ENCODE peak calls at places on chromosomes 3 and 15, in four cellular contexts. One of them, this sample, is unnamed.

GRCh38 chr3:24156466-24156865 is 211.4 kb downstream of the NR1D2 start:
- DNase-seq in GM13976: no peak
- DNase-seq in AG10803: peak; percentile 84
- DNase-seq in iPS-NIHi11: no peak
- DNase-seq in this sample: no peak

GRCh38 chr3:70531063-70531657 is 218.7 kb upstream of the MDFIC2 start:
- DNase-seq in iPS-NIHi11: peak; percentile 37
- DNase-seq in GM13976: no peak
- DNase-seq in AG10803: peak; percentile 34
- DNase-seq in this sample: no peak

GRCh38 chr15:71080166-71080565 is 35.1 kb upstream of the THSD4 start:
- DNase-seq in AG10803: no peak
- DNase-seq in iPS-NIHi11: no peak
- DNase-seq in GM13976: no peak
- DNase-seq in this sample: no peak

GRCh38 chr3:48820626-48821324 is 26.9 kb downstream of the PRKAR2A start:
- DNase-seq in GM13976: no peak
- DNase-seq in iPS-NIHi11: no peak
- DNase-seq in AG10803: peak; percentile 62
- DNase-seq in this sample: no peak

GRCh38 chr3:141255864-141256263 is 24.2 kb downstream of the PXYLP1 start:
- DNase-seq in GM13976: no peak
- DNase-seq in AG10803: peak; percentile 41
- DNase-seq in iPS-NIHi11: peak; percentile 55
- DNase-seq in this sample: no peak

GRCh38 chr3:27681249-27681748 is 40.8 kb downstream of the EOMES start:
- DNase-seq in AG10803: peak; percentile 89
- DNase-seq in GM13976: peak; percentile 68
- DNase-seq in iPS-NIHi11: peak; percentile 67
- DNase-seq in this sample: no peak

GRCh38 chr15:47485419-47485818 is 231.9 kb upstream of the SEMA6D start:
- DNase-seq in AG10803: no peak
- DNase-seq in GM13976: no peak
- DNase-seq in iPS-NIHi11: no peak
- DNase-seq in this sample: no peak

GRCh38 chr15:62455441-62455921 is 290.4 kb upstream of the C2CD4B start:
- DNase-seq in iPS-NIHi11: no peak
- DNase-seq in AG10803: no peak
- DNase-seq in GM13976: no peak
- DNase-seq in this sample: no peak

GRCh38 chr15:59976480-59976879 is 27.6 kb upstream of the FOXB1 start:
- DNase-seq in iPS-NIHi11: no peak
- DNase-seq in GM13976: no peak
- DNase-seq in AG10803: no peak
- DNase-seq in this sample: no peak

GRCh38 chr3:72191211-72191960 is 406.4 kb upstream of the PROK2 start:
- DNase-seq in GM13976: no peak
- DNase-seq in AG10803: peak; percentile 70
- DNase-seq in iPS-NIHi11: no peak
- DNase-seq in this sample: no peak

This sample was measured in esophagus muscularis mucosa.